ENCODE peak calls at places on chromosomes 1 and 21, in four cellular contexts. One of them, this sample, is unnamed.

GRCh38 chr1:11712285-11712684 is 20.8 kb downstream of the DRAXIN start:
- DNase-seq in GM12878: no peak
- DNase-seq in K562: no peak
- DNase-seq in A549: no peak
- DNase-seq in this sample: no peak

GRCh38 chr1:203072911-203073310 is 12.9 kb downstream of the MYOG start:
- DNase-seq in A549: no peak
- DNase-seq in K562: no peak
- DNase-seq in GM12878: no peak
- DNase-seq in this sample: peak

GRCh38 chr21:42153046-42153685 is 65.8 kb upstream of the ABCG1 start:
- DNase-seq in A549: no peak
- DNase-seq in K562: no peak
- DNase-seq in GM12878: no peak
- DNase-seq in this sample: no peak

GRCh38 chr1:70143052-70143659 is 62.2 kb downstream of the LRRC40 start:
- DNase-seq in K562: no peak
- DNase-seq in A549: no peak
- DNase-seq in GM12878: no peak
- DNase-seq in this sample: peak

GRCh38 chr1:110412576-110412975 is 5.1 kb upstream of the LAMTOR5 start:
- DNase-seq in K562: peak
- DNase-seq in GM12878: peak
- DNase-seq in A549: peak
- DNase-seq in this sample: peak

GRCh38 chr1:201702936-201703335 is 126.0 kb upstream of the IPO9 start:
- DNase-seq in K562: peak
- DNase-seq in GM12878: no peak
- DNase-seq in A549: no peak
- DNase-seq in this sample: peak

GRCh38 chr1:52659851-52660596 is 27.1 kb downstream of the SHISAL2A start:
- DNase-seq in GM12878: no peak
- DNase-seq in K562: no peak
- DNase-seq in A549: no peak
- DNase-seq in this sample: no peak

GRCh38 chr1:245797592-245798366 is 643.0 kb downstream of the KIF26B start:
- DNase-seq in GM12878: no peak
- DNase-seq in A549: no peak
- DNase-seq in K562: peak
- DNase-seq in this sample: no peak

GRCh38 chr21:42400525-42400924 is 3.2 kb upstream of the UBASH3A start:
- DNase-seq in GM12878: peak
- DNase-seq in A549: no peak
- DNase-seq in K562: no peak
- DNase-seq in this sample: peak

GRCh38 chr1:111285879-111286278 is 4.8 kb upstream of the CHIA start:
- DNase-seq in GM12878: no peak
- DNase-seq in K562: no peak
- DNase-seq in A549: no peak
- DNase-seq in this sample: no peak

GRCh38 chr1:150575518-150576366 is 3.7 kb downstream of the MCL1 start:
- DNase-seq in A549: no peak
- DNase-seq in GM12878: no peak
- DNase-seq in K562: peak
- DNase-seq in this sample: peak

GRCh38 chr1:202624088-202624780 is 86.0 kb downstream of the SYT2 start:
- DNase-seq in GM12878: no peak
- DNase-seq in A549: no peak
- DNase-seq in K562: no peak
- DNase-seq in this sample: no peak

GRCh38 chr1:31877544-31877943 is 60.6 kb downstream of the PTP4A2 start:
- DNase-seq in GM12878: no peak
- DNase-seq in A549: no peak
- DNase-seq in K562: no peak
- DNase-seq in this sample: no peak

GRCh38 chr1:5273280-5274003 is 619.0 kb downstream of the AJAP1 start:
- DNase-seq in K562: no peak
- DNase-seq in GM12878: no peak
- DNase-seq in A549: no peak
- DNase-seq in this sample: no peak

GRCh38 chr1:113142791-113143190 is 69.8 kb downstream of the LRIG2 start:
- DNase-seq in GM12878: no peak
- DNase-seq in K562: no peak
- DNase-seq in A549: no peak
- DNase-seq in this sample: no peak

GRCh38 chr1:25936940-25937339 is 30.7 kb upstream of the STMN1 start:
- DNase-seq in GM12878: no peak
- DNase-seq in K562: no peak
- DNase-seq in A549: no peak
- DNase-seq in this sample: no peak

GRCh38 chr1:224732367-224733006 is 116.4 kb downstream of the CNIH3 start:
- DNase-seq in GM12878: no peak
- DNase-seq in K562: no peak
- DNase-seq in A549: no peak
- DNase-seq in this sample: no peak

GRCh38 chr1:210294991-210295773 is 33.5 kb upstream of the HHAT start:
- DNase-seq in K562: no peak
- DNase-seq in A549: no peak
- DNase-seq in GM12878: no peak
- DNase-seq in this sample: no peak

GRCh38 chr1:2612591-2613365 is 20.0 kb downstream of the MMEL1 start:
- DNase-seq in A549: no peak
- DNase-seq in GM12878: no peak
- DNase-seq in K562: no peak
- DNase-seq in this sample: no peak

GRCh38 chr1:85274969-85275453 is 1.4 kb downstream of the BCL10 start:
- DNase-seq in K562: no peak
- DNase-seq in GM12878: no peak
- DNase-seq in A549: peak
- DNase-seq in this sample: peak

GRCh38 chr1:91440845-91441244 is 36.2 kb upstream of the HFM1 start:
- DNase-seq in A549: peak
- DNase-seq in K562: no peak
- DNase-seq in GM12878: no peak
- DNase-seq in this sample: no peak

GRCh38 chr21:29384608-29385359 is 86.1 kb downstream of the BACH1 start:
- DNase-seq in A549: no peak
- DNase-seq in GM12878: no peak
- DNase-seq in K562: no peak
- DNase-seq in this sample: no peak

GRCh38 chr21:15060776-15061175 is 4.0 kb downstream of the NRIP1 start:
- DNase-seq in K562: peak
- DNase-seq in A549: no peak
- DNase-seq in GM12878: no peak
- DNase-seq in this sample: peak

GRCh38 chr1:79749607-79750006 is 743.1 kb upstream of the ADGRL4 start:
- DNase-seq in A549: no peak
- DNase-seq in K562: no peak
- DNase-seq in GM12878: no peak
- DNase-seq in this sample: no peak

GRCh38 chr1:28078680-28079626 is 9.5 kb downstream of the EYA3 start:
- DNase-seq in A549: no peak
- DNase-seq in GM12878: no peak
- DNase-seq in K562: no peak
- DNase-seq in this sample: peak

GRCh38 chr21:16534408-16535099 is 804.8 kb downstream of the USP25 start:
- DNase-seq in GM12878: no peak
- DNase-seq in K562: no peak
- DNase-seq in A549: peak
- DNase-seq in this sample: peak

GRCh38 chr1:55051621-55052020 is 12.3 kb downstream of the PCSK9 start:
- DNase-seq in K562: no peak
- DNase-seq in A549: no peak
- DNase-seq in GM12878: no peak
- DNase-seq in this sample: no peak

GRCh38 chr1:100921110-100921706 is 25.3 kb downstream of the SLC30A7 start:
- DNase-seq in GM12878: no peak
- DNase-seq in A549: peak
- DNase-seq in K562: peak
- DNase-seq in this sample: peak

GRCh38 chr1:149936076-149936991 is at the start of gene MTMR11:
- DNase-seq in GM12878: no peak
- DNase-seq in A549: peak
- DNase-seq in K562: peak
- DNase-seq in this sample: peak

GRCh38 chr1:232937741-232938375 is 12.6 kb upstream of the NTPCR start:
- DNase-seq in GM12878: no peak
- DNase-seq in A549: no peak
- DNase-seq in K562: no peak
- DNase-seq in this sample: no peak

GRCh38 chr1:10253755-10254154 is 43.4 kb downstream of the KIF1B start:
- DNase-seq in A549: peak
- DNase-seq in GM12878: no peak
- DNase-seq in K562: no peak
- DNase-seq in this sample: peak
- TF ChIP-seq ELK1 in A549: no peak
- TF ChIP-seq ELK1 in GM12878: no peak
- TF ChIP-seq ELK1 in K562: no peak
- TF ChIP-seq ELK1 in this sample: no peak

GRCh38 chr1:115465802-115466363 is 127.8 kb upstream of the NGF start:
- DNase-seq in K562: no peak
- DNase-seq in A549: no peak
- DNase-seq in GM12878: no peak
- DNase-seq in this sample: no peak

GRCh38 chr1:115466433-115466832 is 128.4 kb upstream of the NGF start:
- DNase-seq in K562: no peak
- DNase-seq in A549: no peak
- DNase-seq in GM12878: no peak
- DNase-seq in this sample: no peak

GRCh38 chr1:115462677-115463076 is 124.6 kb upstream of the NGF start:
- DNase-seq in K562: no peak
- DNase-seq in A549: no peak
- DNase-seq in GM12878: no peak
- DNase-seq in this sample: no peak

GRCh38 chr1:115461526-115461925 is 123.5 kb upstream of the NGF start:
- DNase-seq in K562: peak
- DNase-seq in GM12878: no peak
- DNase-seq in A549: peak
- DNase-seq in this sample: no peak

DNA sequence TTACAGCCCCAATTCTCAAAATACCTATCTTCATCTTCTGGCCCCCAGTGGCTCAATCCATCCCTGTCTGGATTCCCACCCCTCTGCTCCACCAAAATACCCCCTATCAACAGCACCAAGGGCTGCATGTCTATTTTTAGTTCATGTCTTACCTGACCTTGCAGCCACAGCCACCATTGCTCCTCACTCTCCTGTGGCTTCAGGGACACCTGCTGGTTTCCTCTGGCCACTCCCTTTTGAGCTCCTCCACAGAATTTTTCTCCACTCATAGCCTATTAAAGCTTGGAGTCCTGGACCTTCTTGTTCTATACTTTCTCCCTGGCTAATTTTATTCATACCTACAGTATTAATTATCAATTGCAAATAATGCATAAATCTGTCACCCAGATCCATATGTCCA is 125.3 kb upstream of the NGF start:
- DNase-seq in A549: no peak
- DNase-seq in GM12878: no peak
- DNase-seq in K562: no peak
- DNase-seq in this sample: no peak
- TF ChIP-seq ELK1 in A549: no peak
- TF ChIP-seq ELK1 in GM12878: no peak
- TF ChIP-seq ELK1 in K562: no peak
- TF ChIP-seq ELK1 in this sample: no peak

GRCh38 chr1:198268784-198269183 is 112.0 kb downstream of the NEK7 start:
- DNase-seq in K562: no peak
- DNase-seq in A549: no peak
- DNase-seq in GM12878: no peak
- DNase-seq in this sample: no peak

GRCh38 chr1:198267056-198267455 is 110.3 kb downstream of the NEK7 start:
- DNase-seq in A549: no peak
- DNase-seq in K562: no peak
- DNase-seq in GM12878: no peak
- DNase-seq in this sample: no peak

GRCh38 chr1:198270421-198270820 is 113.6 kb downstream of the NEK7 start:
- DNase-seq in A549: no peak
- DNase-seq in K562: no peak
- DNase-seq in GM12878: no peak
- DNase-seq in this sample: no peak

GRCh38 chr1:198269352-198269940 is 112.6 kb downstream of the NEK7 start:
- DNase-seq in GM12878: no peak
- DNase-seq in A549: no peak
- DNase-seq in K562: no peak
- DNase-seq in this sample: no peak

DNA sequence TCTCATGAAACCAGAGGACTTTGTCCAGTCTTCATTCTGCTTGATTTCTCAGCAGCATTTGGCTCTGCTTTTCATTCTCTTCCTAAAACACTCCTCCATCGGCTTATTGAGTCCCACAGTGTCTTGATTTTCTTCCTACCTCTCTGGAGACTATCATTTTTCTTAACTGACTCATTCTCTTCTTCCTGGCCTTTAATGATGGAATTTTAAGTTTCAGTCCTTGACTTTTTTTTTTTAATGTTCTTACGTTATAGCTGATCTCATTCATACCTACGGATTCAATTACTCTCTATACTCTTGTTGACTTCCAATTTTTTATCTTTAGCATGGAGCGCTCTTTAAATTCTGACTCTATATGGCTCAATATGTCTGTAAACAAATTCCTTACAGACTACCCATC is 111.1 kb downstream of the NEK7 start:
- DNase-seq in GM12878: no peak
- DNase-seq in A549: no peak
- DNase-seq in K562: no peak
- DNase-seq in this sample: peak
- TF ChIP-seq ELK1 in GM12878: no peak
- TF ChIP-seq ELK1 in A549: no peak
- TF ChIP-seq ELK1 in K562: no peak
- TF ChIP-seq ELK1 in this sample: no peak

GRCh38 chr1:15735304-15736034 is 589 bp upstream of the SLC25A34 start:
- DNase-seq in K562: no peak
- DNase-seq in GM12878: no peak
- DNase-seq in A549: no peak
- DNase-seq in this sample: no peak

GRCh38 chr1:15733218-15733725 is 2.8 kb upstream of the SLC25A34 start:
- DNase-seq in A549: no peak
- DNase-seq in GM12878: no peak
- DNase-seq in K562: no peak
- DNase-seq in this sample: no peak

GRCh38 chr1:15733726-15734226 is 2.3 kb upstream of the SLC25A34 start:
- DNase-seq in GM12878: no peak
- DNase-seq in K562: no peak
- DNase-seq in A549: no peak
- DNase-seq in this sample: no peak

GRCh38 chr1:15734901-15735300 is 1.2 kb upstream of the SLC25A34 start:
- DNase-seq in A549: no peak
- DNase-seq in GM12878: no peak
- DNase-seq in K562: no peak
- DNase-seq in this sample: no peak

DNA sequence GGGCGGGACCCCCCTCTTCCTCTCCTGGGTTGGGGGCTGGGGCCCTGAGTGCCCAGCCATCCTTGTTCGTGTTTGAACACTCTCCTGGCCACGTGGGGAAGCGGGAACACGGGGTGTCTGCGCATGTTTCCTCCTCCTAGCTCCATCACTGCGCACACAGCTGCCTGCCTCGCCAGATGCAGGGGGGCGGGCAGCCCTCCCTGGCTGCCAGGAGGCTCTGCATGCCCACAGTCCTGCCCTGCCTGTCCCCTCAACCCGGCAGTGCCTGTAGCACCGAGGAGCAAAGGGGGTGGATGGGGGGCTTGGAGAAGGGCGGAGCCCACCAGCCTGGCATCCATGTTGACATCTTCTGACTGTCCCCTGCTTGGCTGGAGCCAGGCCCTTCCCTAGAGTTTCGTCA is 1.8 kb upstream of the SLC25A34 start:
- DNase-seq in GM12878: no peak
- DNase-seq in K562: no peak
- DNase-seq in A549: no peak
- DNase-seq in this sample: no peak
- TF ChIP-seq ELK1 in GM12878: no peak
- TF ChIP-seq ELK1 in K562: no peak
- TF ChIP-seq ELK1 in A549: no peak
- TF ChIP-seq ELK1 in this sample: no peak